ENCODE peak calls at places on chromosomes 13 and 19, in eight cellular contexts. Q, R, H, A, S, P, E and L are unnamed samples.

GRCh38 chr13:98267080-98267912 is 90.2 kb upstream of the RNF113B start:
- DNase-seq in S (no peak), Q (peak), E (no peak), R (no peak), P (peak), H (no peak), A (peak), L (no peak)

GRCh38 chr19:49425922-49426592 is 869 bp downstream of the GFY start:
- DNase-seq in H (no peak), Q (no peak), R (peak), S (no peak), E (no peak), A (no peak), P (no peak), L (no peak)

GRCh38 chr13:43129021-43129420 is 105.6 kb downstream of the DNAJC15 start:
- DNase-seq in S (no peak), R (no peak), Q (no peak), E (no peak), A (no peak), P (no peak), H (no peak), L (no peak)

GRCh38 chr19:2444251-2445002 is 12.3 kb downstream of the LMNB2 start:
- DNase-seq in R (no peak), S (no peak), A (no peak), Q (no peak), P (no peak), H (no peak), E (no peak), L (no peak)

GRCh38 chr13:101576977-101577376 is 124.5 kb downstream of the ITGBL1 start:
- DNase-seq in S (no peak), H (no peak), R (no peak), A (no peak), E (no peak), Q (no peak), P (peak), L (no peak)

GRCh38 chr13:98890186-98890585 is 87.7 kb downstream of the DOCK9 start:
- DNase-seq in A (no peak), H (peak), S (no peak), Q (no peak), P (no peak), R (no peak), E (no peak), L (no peak)

GRCh38 chr13:77345150-77345780 is 18.4 kb upstream of the MYCBP2 start:
- DNase-seq in S (no peak), Q (no peak), R (no peak), E (no peak), P (no peak), H (no peak), A (no peak), L (no peak)

GRCh38 chr19:16015805-16016173 is 60.5 kb upstream of the TPM4 start:
- DNase-seq in P (no peak), S (no peak), H (no peak), E (no peak), Q (no peak), R (no peak), A (no peak), L (peak)

GRCh38 chr19:48719263-48720171 is at the start of gene MAMSTR:
- DNase-seq in A (no peak), E (no peak), P (no peak), H (no peak), R (no peak), Q (no peak), S (no peak), L (no peak)

GRCh38 chr19:9362905-9363304 is at the start of gene ZNF177:
- DNase-seq in Q (no peak), S (no peak), P (no peak), H (no peak), A (no peak), R (peak), E (no peak), L (no peak)
- TF ChIP-seq POLR2AphosphoS5 in Q (no peak), S (peak), P (no peak), H (no peak), A (no peak), R (no peak), E (no peak), L (no peak)

DNA sequence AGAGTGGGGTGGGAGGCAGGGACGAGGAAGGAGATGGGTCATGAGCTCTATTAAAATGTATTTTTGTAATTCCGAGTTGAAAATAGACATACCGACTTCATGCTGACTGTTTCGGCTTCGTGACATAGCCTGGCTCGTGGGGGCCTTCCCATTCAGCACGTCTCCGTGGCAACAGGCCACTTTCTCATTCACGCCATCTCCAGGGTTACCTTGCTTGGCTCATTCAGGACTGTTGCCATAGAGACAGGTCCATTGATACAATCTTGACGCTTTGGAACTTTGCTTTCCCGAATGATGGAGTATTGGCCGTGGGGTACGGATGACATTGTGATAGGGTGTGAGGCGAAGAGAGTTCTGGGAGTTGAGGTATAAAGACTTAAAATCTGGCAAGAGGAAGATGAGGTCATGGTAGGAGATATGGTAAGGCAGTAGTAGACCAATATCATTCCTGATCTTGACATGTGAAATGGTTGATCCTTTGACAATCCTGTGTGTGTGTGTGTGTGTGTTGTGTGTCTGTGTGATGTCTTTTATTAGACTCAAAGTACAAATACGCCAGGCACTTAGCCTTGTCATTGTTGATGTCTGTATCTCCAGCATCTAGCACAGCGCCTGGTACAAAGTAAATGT is 97.3 kb downstream of the CACNA1A start:
- DNase-seq in H (no peak), E (no peak), A (no peak), Q (no peak), R (no peak), P (no peak), S (no peak), L (no peak)
- TF ChIP-seq POLR2AphosphoS5 in H (no peak), E (no peak), A (no peak), Q (no peak), R (no peak), P (no peak), S (no peak), L (no peak)

DNA sequence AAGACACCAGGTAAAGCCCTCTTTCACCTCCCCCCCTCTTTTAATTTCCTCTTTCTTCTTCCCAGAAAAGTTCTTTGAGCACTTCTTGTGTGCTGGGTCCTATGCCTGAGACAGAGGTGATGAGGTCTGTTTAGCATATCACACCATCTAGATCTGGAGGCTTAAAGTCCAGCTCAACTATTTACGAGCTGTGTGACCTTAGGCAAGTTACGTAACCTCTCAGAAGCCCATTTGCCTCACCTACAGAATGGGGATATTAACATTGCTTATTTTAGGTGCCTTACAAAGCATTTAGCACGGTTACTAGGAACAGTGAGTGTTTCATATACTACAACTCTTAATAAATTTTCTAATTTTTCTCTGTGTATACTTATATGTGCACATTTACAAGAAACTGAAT is 47.7 kb downstream of the ADGRE1 start:
- DNase-seq in E (no peak), P (peak), R (no peak), S (no peak), Q (no peak), H (no peak), A (no peak), L (no peak)
- TF ChIP-seq POLR2AphosphoS5 in E (no peak), P (no peak), R (no peak), S (no peak), Q (no peak), H (no peak), A (no peak), L (no peak)

GRCh38 chr13:112968910-112969691 is at the start of gene MCF2L:
- DNase-seq in P (peak), S (no peak), R (no peak), E (no peak), A (peak), H (peak), Q (peak), L (no peak)
- TF ChIP-seq POLR2AphosphoS5 in P (no peak), S (no peak), R (no peak), E (no peak), A (no peak), H (no peak), Q (no peak), L (no peak)

DNA sequence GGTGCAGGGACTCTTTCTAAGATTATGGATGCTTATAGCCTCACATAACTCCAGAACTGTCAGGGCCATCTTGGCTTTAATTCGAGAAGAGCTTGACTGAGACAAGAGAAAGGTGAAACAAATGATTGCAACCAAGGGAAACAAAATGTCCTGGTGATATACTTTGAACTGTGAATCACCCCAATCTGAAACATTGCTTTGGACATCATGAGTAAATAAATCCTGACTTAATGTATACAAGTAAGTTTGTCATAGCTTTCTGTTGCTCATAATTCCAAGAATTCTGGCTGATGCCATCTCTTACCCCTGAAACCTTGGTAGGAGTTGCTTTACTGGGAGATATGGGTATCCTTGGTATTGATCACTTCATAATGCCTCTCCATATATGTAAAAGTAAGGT is 5.8 kb upstream of the VWA8 start:
- DNase-seq in A (no peak), H (no peak), Q (no peak), R (no peak), P (no peak), E (no peak), S (no peak), L (no peak)
- TF ChIP-seq POLR2AphosphoS5 in A (no peak), H (no peak), Q (no peak), R (no peak), P (no peak), E (no peak), S (no peak), L (no peak)

GRCh38 chr19:43798026-43798545 is 4.2 kb downstream of the LYPD5 start:
- DNase-seq in S (no peak), Q (no peak), R (no peak), E (no peak), A (no peak), P (no peak), H (no peak), L (no peak)

GRCh38 chr19:43797118-43797517 is 5.1 kb downstream of the LYPD5 start:
- DNase-seq in A (no peak), R (no peak), Q (no peak), E (no peak), P (no peak), S (no peak), H (no peak), L (no peak)

GRCh38 chr19:43797556-43797955 is 4.7 kb downstream of the LYPD5 start:
- DNase-seq in A (no peak), R (no peak), Q (no peak), H (no peak), S (no peak), P (no peak), E (no peak), L (no peak)

GRCh38 chr19:43798546-43799409 is 3.5 kb downstream of the LYPD5 start:
- DNase-seq in A (peak), Q (peak), E (peak), P (no peak), H (no peak), R (peak), S (no peak), L (peak)

GRCh38 chr19:43799502-43800142 is 2.6 kb downstream of the LYPD5 start:
- DNase-seq in A (peak), R (peak), S (no peak), P (no peak), H (no peak), E (no peak), Q (no peak), L (no peak)
- TF ChIP-seq POLR2AphosphoS5 in A (peak), R (no peak), S (no peak), P (no peak), H (peak), E (no peak), Q (no peak), L (no peak)

DNA sequence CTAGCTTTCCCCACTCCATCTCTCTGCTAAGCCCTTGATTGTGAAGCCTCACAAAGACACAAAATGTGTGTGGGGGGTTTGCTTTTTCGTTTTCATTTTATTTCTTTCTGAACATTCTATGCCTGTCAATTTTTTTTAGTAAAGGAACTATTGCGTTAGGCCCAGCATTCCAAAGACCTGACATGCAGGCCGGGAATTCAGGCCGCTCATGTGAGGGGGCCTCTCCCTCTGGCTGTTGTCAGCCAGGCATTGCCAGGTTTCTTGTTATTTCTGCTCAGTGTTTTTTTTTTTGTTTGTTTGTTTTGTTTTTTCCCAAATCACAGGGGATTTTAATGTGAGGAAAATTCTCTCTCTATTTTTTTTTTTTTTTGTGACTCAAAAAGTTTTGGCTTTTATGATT is 10.3 kb upstream of the MEDAG start:
- DNase-seq in S (no peak), P (no peak), R (no peak), Q (no peak), H (peak), E (peak), A (no peak), L (no peak)
- TF ChIP-seq POLR2AphosphoS5 in S (no peak), P (no peak), R (no peak), Q (peak), H (peak), E (peak), A (no peak), L (no peak)

GRCh38 chr19:4911786-4912672 is 2.7 kb downstream of the UHRF1 start:
- DNase-seq in Q (peak), S (peak), R (peak), H (peak), A (peak), P (peak), E (peak), L (no peak)

GRCh38 chr19:4913996-4914735 is 4.9 kb downstream of the UHRF1 start:
- DNase-seq in S (no peak), R (no peak), Q (no peak), A (peak), P (no peak), E (no peak), H (no peak), L (no peak)

GRCh38 chr19:4916292-4917082 is 7.2 kb downstream of the UHRF1 start:
- DNase-seq in H (no peak), Q (no peak), A (peak), S (no peak), R (no peak), E (no peak), P (no peak), L (peak)

GRCh38 chr19:4911314-4911713 is 2.0 kb downstream of the UHRF1 start:
- DNase-seq in R (no peak), S (no peak), Q (no peak), H (no peak), A (no peak), E (no peak), P (no peak), L (no peak)

DNA sequence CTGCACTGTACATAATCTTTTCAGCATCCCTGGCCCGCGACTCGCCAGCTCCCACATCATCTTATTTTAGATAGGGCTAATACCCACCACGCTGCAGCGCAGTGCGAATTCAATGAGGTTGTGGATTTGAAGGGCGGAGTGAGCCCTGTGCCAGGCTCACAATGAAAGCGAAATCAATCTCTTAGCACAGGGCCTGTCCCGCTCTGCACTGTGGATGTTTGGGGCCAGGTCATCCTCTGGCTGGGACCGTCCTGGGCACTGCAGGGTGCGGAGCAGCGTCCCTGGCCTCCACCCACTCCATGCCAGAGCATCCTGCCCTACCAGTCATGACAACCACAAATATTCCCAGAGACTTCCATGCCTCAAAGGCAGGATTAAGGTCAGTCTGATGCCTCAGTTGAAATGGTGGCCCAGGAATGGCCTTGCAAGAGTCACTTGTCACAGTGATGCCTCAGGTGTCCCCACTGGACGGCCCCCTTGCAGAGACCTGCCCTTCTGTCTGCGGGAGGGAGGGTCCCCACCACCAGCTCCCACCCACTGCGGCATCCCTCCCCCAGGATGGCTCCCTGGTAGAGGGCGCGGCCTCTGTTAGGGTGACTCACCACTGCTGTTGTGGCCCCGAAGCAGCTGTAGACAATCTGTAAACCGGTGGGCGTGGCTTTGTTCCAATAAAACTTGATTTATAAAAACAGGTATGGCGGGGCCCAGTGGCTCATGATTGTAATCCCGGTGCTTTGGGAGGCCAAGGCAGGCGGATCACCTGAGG is 5.6 kb downstream of the UHRF1 start:
- DNase-seq in A (peak), E (peak), H (no peak), Q (peak), R (peak), S (no peak), P (no peak), L (no peak)
- TF ChIP-seq POLR2AphosphoS5 in A (no peak), E (no peak), H (no peak), Q (no peak), R (no peak), S (no peak), P (no peak), L (no peak)

GRCh38 chr13:67152123-67152522 is 78.0 kb downstream of the PCDH9 start:
- DNase-seq in S (no peak), R (no peak), Q (no peak), E (no peak), A (no peak), H (no peak), P (no peak), L (no peak)

GRCh38 chr13:67150608-67151007 is 79.5 kb downstream of the PCDH9 start:
- DNase-seq in S (no peak), H (no peak), P (no peak), R (no peak), Q (no peak), E (no peak), A (no peak), L (no peak)

GRCh38 chr13:67158903-67159302 is 71.2 kb downstream of the PCDH9 start:
- DNase-seq in H (no peak), R (no peak), Q (no peak), S (no peak), E (no peak), P (no peak), A (no peak), L (no peak)

GRCh38 chr13:67156718-67157049 is 73.5 kb downstream of the PCDH9 start:
- DNase-seq in S (no peak), H (no peak), E (no peak), R (no peak), A (no peak), P (no peak), Q (no peak), L (no peak)

DNA sequence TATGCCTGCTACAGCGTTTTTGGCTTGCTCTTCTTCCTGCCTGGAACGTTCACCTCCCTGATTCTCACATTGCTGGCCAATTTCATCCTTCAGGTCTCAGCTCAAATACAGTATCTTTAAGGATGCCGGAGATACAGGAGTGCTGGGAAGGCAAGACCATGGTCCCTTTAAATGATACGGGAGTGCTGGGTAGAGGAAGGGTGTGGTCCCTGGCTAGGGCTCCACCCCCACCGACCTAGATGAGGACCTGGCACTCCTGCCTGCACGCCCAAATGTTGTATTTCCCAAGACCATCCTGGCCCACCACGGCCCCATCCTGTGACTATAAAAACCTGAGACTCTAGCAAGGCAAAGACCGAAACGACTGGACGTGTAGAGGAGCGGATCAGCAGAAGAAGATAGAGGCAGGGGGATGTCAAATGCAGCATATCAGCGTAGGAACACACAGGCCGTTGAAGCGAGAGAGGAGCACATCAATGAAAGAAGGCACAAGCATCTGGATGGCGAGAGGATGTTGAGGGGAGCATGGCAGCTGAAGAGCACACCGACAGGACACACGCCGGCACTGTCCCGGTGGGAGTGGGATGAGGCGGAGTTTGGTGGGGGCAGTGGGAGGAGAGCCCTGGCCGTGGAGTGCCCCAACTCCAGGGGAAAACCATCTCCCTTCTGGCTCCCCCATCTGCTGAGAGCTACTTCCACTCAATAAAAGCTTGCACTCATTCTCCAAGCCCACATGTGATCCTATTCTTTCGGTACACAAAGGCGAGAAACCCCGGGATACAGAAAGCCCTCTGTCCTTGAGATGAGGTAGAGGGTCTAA is 74.0 kb downstream of the PCDH9 start:
- DNase-seq in E (no peak), H (no peak), Q (no peak), P (no peak), S (no peak), R (peak), A (no peak), L (no peak)
- TF ChIP-seq POLR2AphosphoS5 in E (no peak), H (no peak), Q (no peak), P (no peak), S (no peak), R (no peak), A (no peak), L (no peak)